ENCODE peak calls at places on chromosomes 4 and X, in ten cellular contexts. D is A549, C is ascending aorta, W is cardiac muscle cell, K is uterus, J is PC-9, P is fibroblast of lung, H is thyroid gland, E is H1, R is PC-3. G is an unnamed sample.

GRCh38 chrX:103733017-103733416 is 22.3 kb downstream of the TMEM31 start:
- DNase-seq in C (no peak), P (no peak), K (no peak), J (no peak), R (no peak), E (no peak), D (no peak), H (no peak), W (no peak), G (no peak)

GRCh38 chr4:185086053-185086452 is 57.0 kb upstream of the SLC25A4 start:
- DNase-seq in P (no peak), K (no peak), H (no peak), W (no peak), J (no peak), R (no peak), D (no peak), E (no peak), C (no peak), G (no peak)

GRCh38 chr4:53658029-53658428 is 66.7 kb upstream of the LNX1 start:
- DNase-seq in H (no peak), E (no peak), R (no peak), C (no peak), D (no peak), K (no peak), W (no peak), P (no peak), J (no peak), G (no peak)

GRCh38 chr4:38565271-38566199 is 98.5 kb upstream of the KLF3 start:
- DNase-seq in E (no peak), P (peak; percentile 69), R (peak; percentile 75), C (no peak), W (no peak), D (peak; percentile 11), J (peak; percentile 24), K (no peak), H (peak; percentile 66), G (no peak)

GRCh38 chr4:140448830-140449229 is 21.4 kb upstream of the CLGN start:
- DNase-seq in H (no peak), R (peak; percentile 51), W (no peak), J (no peak), K (no peak), P (peak; percentile 66), C (no peak), E (no peak), D (no peak), G (no peak)

GRCh38 chrX:123731987-123732678 is 719 bp downstream of the THOC2 start:
- DNase-seq in R (peak; percentile 15), J (peak; percentile 19), W (peak; percentile 22), K (no peak), C (no peak), E (no peak), D (peak; percentile 21), P (peak; percentile 34), H (peak; percentile 19), G (peak; percentile 53)

GRCh38 chr4:149238097-149238496 is 577.5 kb downstream of the IQCM start:
- DNase-seq in W (no peak), R (no peak), H (no peak), J (no peak), D (no peak), C (no peak), E (no peak), P (no peak), K (no peak), G (no peak)

GRCh38 chr4:98481167-98481566 is 177.2 kb downstream of the TSPAN5 start:
- DNase-seq in D (no peak), R (no peak), C (no peak), W (no peak), K (no peak), J (no peak), E (no peak), H (peak; percentile 70), P (no peak), G (no peak)

GRCh38 chr4:8220661-8221446 is 21.8 kb downstream of the SH3TC1 start:
- DNase-seq in C (no peak), K (no peak), W (no peak), H (no peak), P (peak; percentile 14), J (no peak), R (no peak), E (no peak), D (no peak), G (no peak)

GRCh38 chrX:9947395-9947794 is 19.8 kb upstream of the CLDN34 start:
- DNase-seq in E (no peak), W (no peak), H (no peak), P (no peak), C (no peak), K (no peak), J (no peak), D (no peak), R (no peak), G (no peak)

GRCh38 chr4:143406523-143406922 is 69.8 kb downstream of the GAB1 start:
- DNase-seq in R (no peak), E (no peak), C (peak; percentile 98), P (peak; percentile 96), J (no peak), K (peak; percentile 66), H (peak; percentile 33), W (no peak), D (no peak), G (peak; percentile 16)

GRCh38 chrX:133970021-133970550 is 15.3 kb downstream of the GPC3 start:
- DNase-seq in K (no peak), R (no peak), C (no peak), J (no peak), P (no peak), E (no peak), W (peak; percentile 84), H (no peak), D (no peak), G (peak; percentile 78)

GRCh38 chr4:142281999-142282398 is 564.1 kb downstream of the INPP4B start:
- DNase-seq in J (no peak), C (no peak), K (no peak), P (no peak), H (no peak), R (peak; percentile 15), D (no peak), W (no peak), E (no peak), G (no peak)

GRCh38 chr4:119626420-119626819 is 2.2 kb downstream of the PDE5A start:
- DNase-seq in P (no peak), R (no peak), D (no peak), E (no peak), K (no peak), J (no peak), C (no peak), W (no peak), H (no peak), G (no peak)

GRCh38 chrX:16185725-16186136 is 18.4 kb downstream of the MAGEB17 start:
- DNase-seq in J (peak; percentile 14), K (no peak), E (no peak), W (no peak), D (peak; percentile 39), P (peak; percentile 58), C (no peak), R (peak; percentile 90), H (no peak), G (no peak)

GRCh38 chr4:123416462-123416861 is 19.9 kb downstream of the SPRY1 start:
- DNase-seq in H (no peak), J (no peak), K (no peak), P (no peak), D (no peak), R (no peak), C (no peak), W (no peak), E (no peak), G (no peak)

GRCh38 chr4:123415977-123416376 is 19.4 kb downstream of the SPRY1 start:
- DNase-seq in H (no peak), J (peak; percentile 62), E (no peak), C (no peak), D (no peak), R (peak; percentile 83), P (no peak), W (no peak), K (no peak), G (no peak)

GRCh38 chr4:123419885-123420743 is 23.5 kb downstream of the SPRY1 start:
- DNase-seq in R (no peak), J (no peak), C (no peak), W (no peak), H (no peak), P (no peak), D (no peak), E (no peak), K (no peak), G (no peak)

GRCh38 chr4:123417813-123418212 is 21.2 kb downstream of the SPRY1 start:
- DNase-seq in E (no peak), K (no peak), R (no peak), P (no peak), W (no peak), J (no peak), C (no peak), D (no peak), H (no peak), G (no peak)

DNA sequence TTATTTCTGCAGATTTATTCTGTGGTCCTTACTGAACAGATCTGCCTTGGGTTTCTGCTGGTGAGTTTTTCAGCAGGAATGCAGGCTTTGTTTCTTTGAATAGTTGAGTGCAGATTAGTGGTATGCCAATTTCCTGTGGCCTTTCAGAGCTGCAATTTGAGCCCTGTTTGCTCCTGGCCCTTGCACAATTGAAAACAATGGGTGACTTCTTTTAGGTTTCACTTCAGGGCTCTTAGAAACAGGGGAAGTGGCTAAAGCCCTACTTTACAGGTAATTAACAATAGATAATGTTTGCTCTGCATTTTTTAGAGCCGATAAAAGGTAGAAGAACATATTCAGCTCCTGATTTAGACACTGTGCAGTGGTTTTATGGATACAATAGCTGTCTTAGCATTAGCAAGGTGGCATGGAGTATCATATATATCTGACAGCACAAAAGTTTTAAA is 21.9 kb downstream of the SPRY1 start:
- DNase-seq in K (no peak), E (peak; percentile 73), R (peak; percentile 88), D (no peak), C (no peak), J (peak; percentile 70), H (peak; percentile 37), P (peak; percentile 85), W (peak; percentile 50), G (peak; percentile 78)
- H3K4me1 ChIP-seq in K (no peaks in the 10 kb centered on the region), E (peaks cover 26% of the 10 kb centered on the region), R (peaks cover 68% of the 10 kb centered on the region), D (peaks cover 8% of the 10 kb centered on the region), C (peaks cover 19% of the 10 kb centered on the region), J (peaks cover 70% of the 10 kb centered on the region), H (peaks cover 10% of the 10 kb centered on the region), P (peaks cover 6% of the 10 kb centered on the region), W (peaks cover 17% of the 10 kb centered on the region), G (peaks cover 10% of the 10 kb centered on the region)

GRCh38 chr4:153822316-153822715 is 33.4 kb upstream of the SFRP2 start:
- DNase-seq in P (no peak), R (peak; percentile 63), E (no peak), W (no peak), H (no peak), C (no peak), D (no peak), K (no peak), J (no peak), G (no peak)
- H3K4me3 ChIP-seq in P (no peak overlapping the region), R (no peak overlapping the region), E (no peak overlapping the region), W (no peak overlapping the region), H (no peak overlapping the region), C (no peak overlapping the region), D (no peak overlapping the region), K (no peak overlapping the region), J (no peak overlapping the region), G (no peak overlapping the region)

GRCh38 chr4:89275587-89275986 is 32.0 kb downstream of the GPRIN3 start:
- DNase-seq in W (no peak), R (no peak), C (no peak), H (no peak), P (no peak), D (peak; percentile 97), E (no peak), K (no peak), J (no peak), G (no peak)
- H3K4me1 ChIP-seq in W (peaks cover 9% of the 10 kb centered on the region), R (no peaks in the 10 kb centered on the region), C (no peaks in the 10 kb centered on the region), H (no peaks in the 10 kb centered on the region), P (no peaks in the 10 kb centered on the region), D (peaks cover 57% of the 10 kb centered on the region), E (no peaks in the 10 kb centered on the region), K (no peaks in the 10 kb centered on the region), J (no peaks in the 10 kb centered on the region), G (peaks cover 7% of the 10 kb centered on the region)

GRCh38 chr4:82957045-82957444 is 53.6 kb downstream of the LIN54 start:
- DNase-seq in H (no peak), E (no peak), W (no peak), R (no peak), J (no peak), P (no peak), K (no peak), C (no peak), D (no peak), G (no peak)
- H3K4me3 ChIP-seq in H (no peak overlapping the region), E (no peak overlapping the region), W (no peak overlapping the region), R (no peak overlapping the region), J (no peak overlapping the region), P (no peak overlapping the region), K (no peak overlapping the region), C (no peak overlapping the region), D (no peak overlapping the region), G (no peak overlapping the region)

G was measured in HAP-1.